ENCODE peak calls at places on chromosomes 16 and 17, in nine cellular contexts. One of them, this sample, is unnamed.

GRCh38 chr17:46811978-46812583 is 6.4 kb downstream of the WNT3 start:
- DNase-seq in left ventricle myocardium inferior: no peak
- DNase-seq in colonic mucosa: no peak
- DNase-seq in dorsolateral prefrontal cortex: no peak
- DNase-seq in astrocyte of the cerebellum: no peak
- DNase-seq in A549: no peak
- DNase-seq in fibroblast of mammary gland: peak
- DNase-seq in AG10803: peak
- DNase-seq in AG04450: peak
- DNase-seq in this sample: no peak

GRCh38 chr17:74431568-74432483 is at the start of gene GPRC5C:
- DNase-seq in left ventricle myocardium inferior: peak
- DNase-seq in colonic mucosa: peak
- DNase-seq in dorsolateral prefrontal cortex: no peak
- DNase-seq in astrocyte of the cerebellum: no peak
- DNase-seq in A549: peak
- DNase-seq in fibroblast of mammary gland: peak
- DNase-seq in AG10803: no peak
- DNase-seq in AG04450: no peak
- DNase-seq in this sample: no peak

GRCh38 chr16:90046122-90046970 is 27.1 kb upstream of the DBNDD1 start:
- DNase-seq in left ventricle myocardium inferior: no peak
- DNase-seq in colonic mucosa: no peak
- DNase-seq in dorsolateral prefrontal cortex: no peak
- DNase-seq in astrocyte of the cerebellum: no peak
- DNase-seq in A549: no peak
- DNase-seq in fibroblast of mammary gland: no peak
- DNase-seq in AG10803: no peak
- DNase-seq in AG04450: no peak
- DNase-seq in this sample: no peak

GRCh38 chr16:29984137-29984763 is 10.6 kb downstream of the TAOK2 start:
- DNase-seq in left ventricle myocardium inferior: no peak
- DNase-seq in colonic mucosa: no peak
- DNase-seq in dorsolateral prefrontal cortex: no peak
- DNase-seq in astrocyte of the cerebellum: no peak
- DNase-seq in A549: no peak
- DNase-seq in fibroblast of mammary gland: no peak
- DNase-seq in AG10803: no peak
- DNase-seq in AG04450: no peak
- DNase-seq in this sample: no peak

GRCh38 chr17:66673668-66674276 is 161.1 kb upstream of the CACNG5 start:
- DNase-seq in left ventricle myocardium inferior: no peak
- DNase-seq in colonic mucosa: peak
- DNase-seq in dorsolateral prefrontal cortex: peak
- DNase-seq in astrocyte of the cerebellum: peak
- DNase-seq in A549: peak
- DNase-seq in fibroblast of mammary gland: peak
- DNase-seq in AG10803: peak
- DNase-seq in AG04450: peak
- DNase-seq in this sample: peak

GRCh38 chr17:8754890-8755289 is 3.5 kb downstream of the SPDYE4 start:
- DNase-seq in left ventricle myocardium inferior: no peak
- DNase-seq in colonic mucosa: no peak
- DNase-seq in dorsolateral prefrontal cortex: no peak
- DNase-seq in astrocyte of the cerebellum: no peak
- DNase-seq in A549: no peak
- DNase-seq in fibroblast of mammary gland: no peak
- DNase-seq in AG10803: no peak
- DNase-seq in AG04450: no peak
- DNase-seq in this sample: no peak

GRCh38 chr17:50053654-50053960 is 2.3 kb upstream of the ITGA3 start:
- DNase-seq in left ventricle myocardium inferior: no peak
- DNase-seq in colonic mucosa: no peak
- DNase-seq in dorsolateral prefrontal cortex: no peak
- DNase-seq in astrocyte of the cerebellum: no peak
- DNase-seq in A549: no peak
- DNase-seq in fibroblast of mammary gland: peak
- DNase-seq in AG10803: peak
- DNase-seq in AG04450: no peak
- DNase-seq in this sample: peak

GRCh38 chr16:85557083-85557975 is 55.8 kb upstream of the GSE1 start:
- DNase-seq in left ventricle myocardium inferior: no peak
- DNase-seq in colonic mucosa: peak
- DNase-seq in dorsolateral prefrontal cortex: no peak
- DNase-seq in astrocyte of the cerebellum: no peak
- DNase-seq in A549: peak
- DNase-seq in fibroblast of mammary gland: no peak
- DNase-seq in AG10803: no peak
- DNase-seq in AG04450: no peak
- DNase-seq in this sample: peak

GRCh38 chr16:81451753-81452680 is 7.4 kb downstream of the CMIP start:
- DNase-seq in left ventricle myocardium inferior: no peak
- DNase-seq in colonic mucosa: peak
- DNase-seq in dorsolateral prefrontal cortex: no peak
- DNase-seq in astrocyte of the cerebellum: no peak
- DNase-seq in A549: no peak
- DNase-seq in fibroblast of mammary gland: no peak
- DNase-seq in AG10803: no peak
- DNase-seq in AG04450: no peak
- DNase-seq in this sample: no peak

GRCh38 chr16:51839697-51840462 is 688.8 kb upstream of the SALL1 start:
- DNase-seq in left ventricle myocardium inferior: no peak
- DNase-seq in colonic mucosa: no peak
- DNase-seq in dorsolateral prefrontal cortex: no peak
- DNase-seq in astrocyte of the cerebellum: no peak
- DNase-seq in A549: peak
- DNase-seq in fibroblast of mammary gland: peak
- DNase-seq in AG10803: peak
- DNase-seq in AG04450: no peak
- DNase-seq in this sample: no peak

GRCh38 chr17:28514571-28515002 is 8.4 kb downstream of the FOXN1 start:
- DNase-seq in left ventricle myocardium inferior: no peak
- DNase-seq in colonic mucosa: peak
- DNase-seq in dorsolateral prefrontal cortex: no peak
- DNase-seq in astrocyte of the cerebellum: no peak
- DNase-seq in A549: no peak
- DNase-seq in fibroblast of mammary gland: no peak
- DNase-seq in AG10803: no peak
- DNase-seq in AG04450: no peak
- DNase-seq in this sample: no peak

GRCh38 chr17:58336456-58337094 is 8.0 kb upstream of the TSPOAP1 start:
- DNase-seq in left ventricle myocardium inferior: no peak
- DNase-seq in colonic mucosa: no peak
- DNase-seq in dorsolateral prefrontal cortex: no peak
- DNase-seq in astrocyte of the cerebellum: no peak
- DNase-seq in A549: no peak
- DNase-seq in fibroblast of mammary gland: peak
- DNase-seq in AG10803: peak
- DNase-seq in AG04450: no peak
- DNase-seq in this sample: no peak

GRCh38 chr16:10566613-10567012 is 13.8 kb downstream of the EMP2 start:
- DNase-seq in left ventricle myocardium inferior: no peak
- DNase-seq in colonic mucosa: no peak
- DNase-seq in dorsolateral prefrontal cortex: no peak
- DNase-seq in astrocyte of the cerebellum: no peak
- DNase-seq in A549: no peak
- DNase-seq in fibroblast of mammary gland: no peak
- DNase-seq in AG10803: no peak
- DNase-seq in AG04450: no peak
- DNase-seq in this sample: no peak
- TF ChIP-seq CTCF in left ventricle myocardium inferior: no peak
- TF ChIP-seq CTCF in colonic mucosa: no peak
- TF ChIP-seq CTCF in dorsolateral prefrontal cortex: no peak
- TF ChIP-seq CTCF in astrocyte of the cerebellum: no peak
- TF ChIP-seq CTCF in A549: no peak
- TF ChIP-seq CTCF in fibroblast of mammary gland: no peak
- TF ChIP-seq CTCF in AG10803: no peak
- TF ChIP-seq CTCF in AG04450: no peak
- TF ChIP-seq CTCF in this sample: no peak

GRCh38 chr17:75819116-75819515 is 25.1 kb downstream of the UNC13D start:
- DNase-seq in left ventricle myocardium inferior: no peak
- DNase-seq in colonic mucosa: no peak
- DNase-seq in dorsolateral prefrontal cortex: no peak
- DNase-seq in astrocyte of the cerebellum: no peak
- DNase-seq in A549: no peak
- DNase-seq in fibroblast of mammary gland: no peak
- DNase-seq in AG10803: no peak
- DNase-seq in AG04450: no peak
- DNase-seq in this sample: no peak
- H3K4me3 ChIP-seq in left ventricle myocardium inferior: no peak
- H3K4me3 ChIP-seq in colonic mucosa: no peak
- H3K4me3 ChIP-seq in dorsolateral prefrontal cortex: no peak
- H3K4me3 ChIP-seq in astrocyte of the cerebellum: no peak
- H3K4me3 ChIP-seq in A549: no peak
- H3K4me3 ChIP-seq in fibroblast of mammary gland: no peak
- H3K4me3 ChIP-seq in AG10803: no peak
- H3K4me3 ChIP-seq in AG04450: no peak
- H3K4me3 ChIP-seq in this sample: no peak

GRCh38 chr16:56643080-56643778 is 4.8 kb downstream of the MT1A start:
- DNase-seq in left ventricle myocardium inferior: peak
- DNase-seq in colonic mucosa: peak
- DNase-seq in dorsolateral prefrontal cortex: peak
- DNase-seq in astrocyte of the cerebellum: no peak
- DNase-seq in A549: peak
- DNase-seq in fibroblast of mammary gland: peak
- DNase-seq in AG10803: peak
- DNase-seq in AG04450: no peak
- DNase-seq in this sample: peak
- TF ChIP-seq CTCF in left ventricle myocardium inferior: peak
- TF ChIP-seq CTCF in colonic mucosa: no peak
- TF ChIP-seq CTCF in dorsolateral prefrontal cortex: no peak
- TF ChIP-seq CTCF in astrocyte of the cerebellum: peak
- TF ChIP-seq CTCF in A549: peak
- TF ChIP-seq CTCF in fibroblast of mammary gland: peak
- TF ChIP-seq CTCF in AG10803: peak
- TF ChIP-seq CTCF in AG04450: peak
- TF ChIP-seq CTCF in this sample: peak

DNA sequence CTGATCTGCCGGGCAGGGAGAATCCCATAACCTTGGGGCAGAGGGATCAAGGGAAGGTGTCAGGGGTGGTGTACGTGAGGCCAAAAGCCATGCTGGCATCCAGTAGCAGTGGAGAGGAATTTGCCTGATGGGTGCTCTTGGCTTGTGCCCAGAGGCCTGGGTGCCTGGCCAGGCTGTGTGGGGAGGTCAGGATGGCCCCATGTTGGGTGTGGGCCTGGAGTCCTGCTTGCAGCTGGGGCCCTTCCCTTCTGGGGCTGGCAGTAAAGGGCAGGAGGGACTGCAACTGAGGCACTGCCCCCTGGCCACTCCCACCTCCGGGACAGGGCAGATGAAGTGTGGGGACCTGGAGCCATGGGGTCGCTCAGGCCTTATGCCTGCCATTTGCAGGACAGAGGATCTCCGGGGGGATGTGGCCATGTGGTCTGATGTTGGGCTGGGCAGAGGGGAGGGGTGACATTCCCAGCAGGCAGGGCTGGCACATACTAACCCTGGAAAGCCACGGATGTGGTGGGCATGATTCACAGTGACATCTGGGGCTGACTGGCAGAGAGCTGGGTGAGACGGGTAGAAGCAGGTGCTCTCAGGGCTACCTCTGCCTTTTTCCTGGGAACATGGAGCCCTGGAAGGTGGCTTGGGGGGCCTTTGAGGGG is 3.5 kb downstream of the FMNL1 start:
- DNase-seq in left ventricle myocardium inferior: no peak
- DNase-seq in colonic mucosa: no peak
- DNase-seq in dorsolateral prefrontal cortex: no peak
- DNase-seq in astrocyte of the cerebellum: no peak
- DNase-seq in A549: peak
- DNase-seq in fibroblast of mammary gland: no peak
- DNase-seq in AG10803: no peak
- DNase-seq in AG04450: no peak
- DNase-seq in this sample: no peak
- H3K4me3 ChIP-seq in left ventricle myocardium inferior: peak
- H3K4me3 ChIP-seq in colonic mucosa: peak
- H3K4me3 ChIP-seq in dorsolateral prefrontal cortex: no peak
- H3K4me3 ChIP-seq in astrocyte of the cerebellum: no peak
- H3K4me3 ChIP-seq in A549: no peak
- H3K4me3 ChIP-seq in fibroblast of mammary gland: no peak
- H3K4me3 ChIP-seq in AG10803: no peak
- H3K4me3 ChIP-seq in AG04450: no peak
- H3K4me3 ChIP-seq in this sample: no peak

GRCh38 chr16:88681084-88681680 is 5.1 kb downstream of the SNAI3 start:
- DNase-seq in left ventricle myocardium inferior: no peak
- DNase-seq in colonic mucosa: peak
- DNase-seq in dorsolateral prefrontal cortex: no peak
- DNase-seq in astrocyte of the cerebellum: no peak
- DNase-seq in A549: peak
- DNase-seq in fibroblast of mammary gland: no peak
- DNase-seq in AG10803: no peak
- DNase-seq in AG04450: no peak
- DNase-seq in this sample: no peak
- TF ChIP-seq CTCF in left ventricle myocardium inferior: peak
- TF ChIP-seq CTCF in colonic mucosa: peak
- TF ChIP-seq CTCF in dorsolateral prefrontal cortex: no peak
- TF ChIP-seq CTCF in astrocyte of the cerebellum: peak
- TF ChIP-seq CTCF in A549: peak
- TF ChIP-seq CTCF in fibroblast of mammary gland: peak
- TF ChIP-seq CTCF in AG10803: no peak
- TF ChIP-seq CTCF in AG04450: peak
- TF ChIP-seq CTCF in this sample: peak

GRCh38 chr16:49875812-49876715 is 20.2 kb upstream of the ZNF423 start:
- DNase-seq in left ventricle myocardium inferior: no peak
- DNase-seq in colonic mucosa: no peak
- DNase-seq in dorsolateral prefrontal cortex: no peak
- DNase-seq in astrocyte of the cerebellum: no peak
- DNase-seq in A549: no peak
- DNase-seq in fibroblast of mammary gland: no peak
- DNase-seq in AG10803: no peak
- DNase-seq in AG04450: no peak
- DNase-seq in this sample: no peak
- H3K4me3 ChIP-seq in left ventricle myocardium inferior: peak
- H3K4me3 ChIP-seq in colonic mucosa: peak
- H3K4me3 ChIP-seq in dorsolateral prefrontal cortex: peak
- H3K4me3 ChIP-seq in astrocyte of the cerebellum: no peak
- H3K4me3 ChIP-seq in A549: peak
- H3K4me3 ChIP-seq in fibroblast of mammary gland: no peak
- H3K4me3 ChIP-seq in AG10803: no peak
- H3K4me3 ChIP-seq in AG04450: no peak
- H3K4me3 ChIP-seq in this sample: peak